ENCODE peak calls at places on chromosomes 7 and 10, in ten cellular contexts. Y is heart right ventricle; M is SK-N-SH; H is PC-3; J is effector memory CD4-positive, alpha-beta T cell; C is IMR-90; G is lower lobe of right lung; U is GM23338; V is suprapubic skin; S is right cardiac atrium. D is an unnamed sample.

GRCh38 chr7:69837387-69838068 is 239.3 kb downstream of the AUTS2 start:
- DNase-seq in V (no peak), S (no peak), J (no peak), C (no peak), G (no peak), M (no peak), H (no peak), U (peak), Y (no peak), D (no peak)

GRCh38 chr10:132571565-132572544 is 34.3 kb downstream of the INPP5A start:
- DNase-seq in Y (peak), S (peak), J (no peak), G (no peak), U (peak), V (no peak), M (peak), C (peak), H (peak), D (peak)

GRCh38 chr10:131963350-131963749 is 18.4 kb downstream of the BNIP3 start:
- DNase-seq in Y (no peak), C (no peak), G (no peak), M (no peak), V (peak), U (no peak), J (no peak), S (no peak), H (no peak), D (no peak)

GRCh38 chr7:116265881-116266280 is 55.5 kb downstream of the TES start:
- DNase-seq in M (no peak), V (no peak), G (no peak), Y (no peak), H (peak), S (no peak), J (no peak), C (peak), U (no peak), D (no peak)

GRCh38 chr7:157503229-157503628 is 166.4 kb downstream of the DNAJB6 start:
- DNase-seq in C (no peak), G (no peak), U (no peak), V (no peak), Y (no peak), M (no peak), J (no peak), H (no peak), S (no peak), D (no peak)

GRCh38 chr10:1609596-1609995 is 127.7 kb downstream of the ADARB2 start:
- DNase-seq in U (no peak), G (no peak), V (no peak), J (no peak), H (no peak), M (no peak), C (no peak), S (no peak), Y (no peak), D (no peak)

GRCh38 chr7:45898241-45898640 is 10.0 kb downstream of the IGFBP1 start:
- DNase-seq in M (no peak), J (no peak), V (no peak), S (no peak), H (no peak), C (peak), U (no peak), Y (no peak), G (no peak), D (no peak)

GRCh38 chr10:119495545-119495944 is 47.0 kb downstream of the RGS10 start:
- DNase-seq in U (no peak), H (no peak), C (no peak), Y (no peak), S (no peak), J (no peak), M (no peak), G (no peak), V (no peak), D (no peak)

GRCh38 chr10:44278669-44279337 is 106.1 kb downstream of the CXCL12 start:
- DNase-seq in J (no peak), U (no peak), V (no peak), S (no peak), H (no peak), Y (no peak), C (peak), M (peak), G (no peak), D (no peak)

GRCh38 chr7:25405736-25406135 is 177.4 kb upstream of the NPVF start:
- DNase-seq in M (no peak), S (no peak), H (no peak), G (no peak), V (no peak), J (no peak), C (no peak), U (no peak), Y (no peak), D (no peak)

GRCh38 chr10:28089467-28089866 is 90.6 kb upstream of the ODAD2 start:
- DNase-seq in Y (no peak), S (no peak), U (no peak), J (no peak), C (peak), V (no peak), H (peak), M (no peak), G (no peak), D (no peak)

GRCh38 chr7:2138146-2138765 is 94.5 kb downstream of the MAD1L1 start:
- DNase-seq in C (no peak), V (no peak), J (no peak), M (peak), S (peak), G (peak), Y (no peak), U (no peak), H (no peak), D (peak)

GRCh38 chr7:85628187-85628586 is 441.3 kb upstream of the SEMA3D start:
- DNase-seq in V (no peak), U (no peak), C (no peak), G (no peak), S (no peak), H (no peak), M (peak), J (no peak), Y (no peak), D (no peak)

GRCh38 chr10:3499120-3499519 is 285.9 kb downstream of the KLF6 start:
- DNase-seq in V (no peak), J (no peak), U (peak), C (peak), S (no peak), M (no peak), H (peak), G (no peak), Y (no peak), D (no peak)

DNA sequence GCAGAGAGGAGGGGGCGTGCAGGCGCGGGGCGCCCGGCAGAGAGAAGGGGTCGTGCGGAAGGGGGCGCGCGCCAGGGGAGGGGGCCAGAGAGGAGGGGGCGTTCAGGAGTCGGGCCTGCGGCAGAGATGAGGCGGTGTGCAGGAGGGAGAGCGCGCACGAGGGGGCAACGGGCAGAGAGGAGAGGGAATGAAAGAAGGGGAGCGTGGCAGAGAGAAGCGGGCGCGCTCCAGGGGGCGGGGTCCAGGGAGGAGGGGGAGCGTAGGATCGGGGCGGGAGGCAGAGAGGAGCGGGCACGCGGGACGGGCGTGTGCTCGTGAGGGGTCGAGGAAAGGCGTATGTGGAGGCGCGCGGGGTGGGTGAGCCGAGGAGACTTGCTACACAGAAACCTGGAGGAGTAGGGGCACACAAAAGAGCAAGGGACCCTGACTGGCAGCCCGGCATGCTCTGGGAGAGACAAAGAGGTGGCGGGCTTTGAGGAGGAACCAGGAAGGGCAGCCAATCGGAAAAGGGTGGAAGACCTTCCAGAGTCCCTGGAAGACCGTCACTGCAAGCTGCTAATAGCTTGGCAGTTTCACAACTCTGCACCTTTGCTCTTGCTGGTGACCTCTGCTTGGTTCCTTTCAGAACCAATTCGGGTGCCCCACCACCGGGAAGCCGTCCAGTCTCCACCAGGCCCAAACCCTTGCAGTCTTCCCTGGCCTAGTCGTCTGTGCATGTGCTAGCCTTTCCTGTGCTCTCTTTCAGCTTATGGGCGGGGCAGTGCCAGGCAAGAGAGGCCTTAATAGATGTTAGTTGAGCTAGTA is 621 bp downstream of the DYDC2 start:
- DNase-seq in H (no peak), J (no peak), M (peak), G (no peak), U (peak), S (peak), V (no peak), C (no peak), Y (no peak), D (no peak)
- H3K4me3 ChIP-seq in H (no peak), J (peak), M (no peak), G (peak), U (peak), S (peak), V (peak), C (no peak), Y (no peak), D (no peak)

DNA sequence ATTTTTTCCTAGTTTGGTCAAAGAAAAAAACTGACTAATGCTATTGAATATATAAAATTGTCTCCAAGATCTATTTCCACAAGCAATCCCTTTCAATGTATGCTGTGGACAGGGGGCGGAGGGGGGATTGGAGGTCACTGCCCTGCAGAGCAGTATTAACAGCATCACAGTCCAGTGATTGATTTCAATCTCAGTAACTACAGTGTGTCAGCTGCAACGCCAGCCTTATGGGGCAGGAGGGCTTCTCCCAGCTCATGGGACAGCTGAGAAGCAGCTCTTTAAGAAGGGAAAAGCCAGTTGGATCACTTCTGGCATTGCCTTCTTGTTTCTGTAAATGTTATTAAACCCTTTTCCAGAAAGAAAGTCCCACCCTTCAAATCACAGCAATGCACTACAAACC is 65.0 kb downstream of the RAPGEF5 start:
- DNase-seq in V (no peak), U (no peak), H (no peak), S (no peak), J (no peak), M (peak), C (no peak), Y (no peak), G (no peak), D (no peak)
- H3K4me3 ChIP-seq in V (no peak), U (no peak), H (no peak), S (no peak), J (no peak), M (no peak), C (no peak), Y (no peak), G (no peak), D (no peak)

GRCh38 chr10:70440296-70441160 is 953 bp downstream of the NODAL start:
- DNase-seq in M (peak), Y (no peak), C (no peak), H (no peak), G (no peak), V (peak), S (no peak), U (peak), J (no peak), D (no peak)

GRCh38 chr10:70442332-70442988 is 979 bp upstream of the NODAL start:
- DNase-seq in H (no peak), U (peak), Y (no peak), J (no peak), G (no peak), C (no peak), M (no peak), V (no peak), S (no peak), D (no peak)

GRCh38 chr10:70444613-70445222 is 3.2 kb upstream of the NODAL start:
- DNase-seq in Y (no peak), C (peak), H (no peak), M (no peak), S (no peak), V (no peak), J (no peak), U (no peak), G (no peak), D (no peak)

GRCh38 chr10:70441877-70442205 is 360 bp upstream of the NODAL start:
- DNase-seq in H (no peak), Y (no peak), M (no peak), J (no peak), V (no peak), C (no peak), U (peak), G (no peak), S (no peak), D (no peak)

DNA sequence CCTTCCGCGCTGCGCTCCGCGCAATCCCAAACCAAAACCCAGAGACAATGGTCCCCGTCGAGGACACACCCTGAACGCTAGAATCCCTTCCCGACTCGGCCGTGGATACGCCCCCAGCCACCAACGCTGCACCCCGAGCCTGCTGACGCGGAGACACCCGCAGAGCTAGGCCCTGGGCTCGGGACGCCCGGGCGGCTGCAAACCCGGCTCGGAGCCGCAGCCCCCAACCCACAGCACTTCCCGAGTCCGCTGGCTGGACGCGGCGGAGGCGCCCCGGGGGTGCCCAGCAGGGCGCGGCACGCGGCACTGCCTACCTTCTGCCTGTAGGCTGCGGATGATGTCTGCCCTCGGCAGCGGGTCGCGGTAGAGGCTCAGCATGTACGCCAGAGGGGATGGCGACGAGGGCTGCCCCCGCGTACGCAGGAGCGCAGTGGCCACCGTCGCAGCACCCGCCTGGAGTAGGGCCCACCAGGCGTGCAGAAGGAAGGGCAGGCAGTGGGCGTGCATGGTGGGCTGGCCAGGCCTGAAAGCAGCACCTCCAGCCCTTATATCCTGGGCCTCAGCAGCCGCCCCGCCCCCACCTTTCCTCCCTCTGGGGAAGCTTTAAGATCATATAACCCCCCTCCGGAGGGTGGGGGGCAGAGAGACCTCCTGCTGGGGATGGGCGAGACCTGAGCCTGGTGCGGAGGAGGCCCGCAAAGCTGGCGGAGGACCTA is at the start of gene NODAL:
- DNase-seq in M (peak), H (no peak), G (no peak), V (no peak), S (no peak), C (no peak), U (peak), J (no peak), Y (no peak), D (no peak)
- H3K4me3 ChIP-seq in M (no peak), H (no peak), G (peak), V (peak), S (peak), C (no peak), U (peak), J (peak), Y (peak), D (no peak)

GRCh38 chr7:47636693-47637175 is 54.8 kb upstream of the TNS3 start:
- DNase-seq in C (no peak), M (peak), G (no peak), J (no peak), Y (no peak), V (no peak), H (no peak), U (no peak), S (no peak), D (no peak)
- H3K4me3 ChIP-seq in C (no peak), M (no peak), G (no peak), J (no peak), Y (no peak), V (peak), H (no peak), U (no peak), S (no peak), D (no peak)